ENCODE peak calls at places on chromosomes 4 and X, in six cellular contexts. H is K562, U is SK-N-SH, T is breast epithelium, B is suprapubic skin, L is HCT116. K is an unnamed sample.

GRCh38 chr4:127261476-127261875 is 371.3 kb upstream of the INTU start:
- DNase-seq in H (no peak), U (no peak), T (no peak), B (no peak), L (no peak), K (no peak)

GRCh38 chr4:119525771-119526712 is 102.6 kb downstream of the PDE5A start:
- DNase-seq in H (no peak), U (no peak), T (no peak), B (no peak), L (no peak), K (no peak)

GRCh38 chr4:55004831-55005230 is 120.6 kb downstream of the KDR start:
- DNase-seq in H (no peak), U (no peak), T (no peak), B (no peak), L (no peak), K (no peak)

GRCh38 chr4:115918149-115918548 is 804.7 kb upstream of the NDST4 start:
- DNase-seq in H (no peak), U (no peak), T (no peak), B (no peak), L (no peak), K (no peak)

GRCh38 chrX:72121381-72121780 is 10.3 kb downstream of the RTL5 start:
- DNase-seq in H (no peak), U (no peak), T (no peak), B (no peak), L (no peak), K (no peak)

GRCh38 chr4:188779586-188779985 is 640.3 kb downstream of the TRIML1 start:
- DNase-seq in H (no peak), U (no peak), T (no peak), B (no peak), L (no peak), K (no peak)

GRCh38 chr4:1826531-1827350 is 29.2 kb downstream of the LETM1 start:
- DNase-seq in H (no peak), U (peak), T (no peak), B (no peak), L (no peak), K (no peak)

GRCh38 chr4:182142146-182143085 is 100.8 kb upstream of the TENM3 start:
- DNase-seq in H (no peak), U (no peak), T (no peak), B (no peak), L (no peak), K (no peak)

GRCh38 chr4:150235795-150236385 is 157.6 kb downstream of the DCLK2 start:
- DNase-seq in H (no peak), U (no peak), T (no peak), B (no peak), L (no peak), K (no peak)

GRCh38 chrX:97060019-97060418 is 176.3 kb downstream of the RPA4 start:
- DNase-seq in H (no peak), U (no peak), T (no peak), B (no peak), L (no peak), K (no peak)

GRCh38 chr4:157023941-157024340 is 52.0 kb upstream of the GLRB start:
- DNase-seq in H (no peak), U (no peak), T (no peak), B (no peak), L (no peak), K (no peak)

GRCh38 chr4:106315476-106315967 is 487 bp downstream of the TBCK start:
- DNase-seq in H (peak), U (no peak), T (no peak), B (peak), L (no peak), K (no peak)

GRCh38 chrX:104670051-104670450 is 104.1 kb downstream of the IL1RAPL2 start:
- DNase-seq in H (no peak), U (no peak), T (no peak), B (no peak), L (no peak), K (no peak)

GRCh38 chrX:154998204-154998880 is 24.2 kb downstream of the F8 start:
- DNase-seq in H (no peak), U (no peak), T (no peak), B (no peak), L (no peak), K (no peak)

GRCh38 chr4:77104405-77105292 is 28.9 kb upstream of the CCNI start:
- DNase-seq in H (no peak), U (no peak), T (peak), B (peak), L (no peak), K (peak)

GRCh38 chr4:108303488-108304177 is 134.9 kb upstream of the LEF1 start:
- DNase-seq in H (no peak), U (no peak), T (no peak), B (no peak), L (peak), K (no peak)

GRCh38 chr4:156686120-156686519 is 285.5 kb downstream of the PDGFC start:
- DNase-seq in H (no peak), U (peak), T (no peak), B (no peak), L (no peak), K (no peak)

GRCh38 chrX:25597561-25597960 is 540.6 kb upstream of the MAGEB18 start:
- DNase-seq in H (no peak), U (no peak), T (no peak), B (no peak), L (no peak), K (no peak)

GRCh38 chr4:183789657-183790056 is 115.5 kb upstream of the STOX2 start:
- DNase-seq in H (no peak), U (no peak), T (no peak), B (no peak), L (no peak), K (no peak)

GRCh38 chr4:105923507-105924238 is 28.4 kb downstream of the NPNT start:
- DNase-seq in H (no peak), U (no peak), T (no peak), B (no peak), L (peak), K (no peak)

GRCh38 chr4:20192754-20193521 is 58.8 kb upstream of the SLIT2 start:
- DNase-seq in H (no peak), U (no peak), T (no peak), B (no peak), L (no peak), K (no peak)

GRCh38 chrX:115582871-115583729 is 22.1 kb downstream of the PLS3 start:
- DNase-seq in H (no peak), U (no peak), T (no peak), B (no peak), L (no peak), K (no peak)

GRCh38 chr4:89700766-89701165 is 136.2 kb downstream of the SNCA start:
- DNase-seq in H (no peak), U (no peak), T (no peak), B (no peak), L (no peak), K (no peak)

GRCh38 chr4:151983854-151984253 is 223.0 kb upstream of the GATB start:
- DNase-seq in H (no peak), U (no peak), T (no peak), B (no peak), L (no peak), K (no peak)

GRCh38 chr4:87118826-87119225 is 101.6 kb downstream of the KLHL8 start:
- DNase-seq in H (no peak), U (peak), T (no peak), B (no peak), L (no peak), K (no peak)

GRCh38 chr4:26346203-26346620 is 25.4 kb downstream of the RBPJ start:
- DNase-seq in H (peak), U (no peak), T (no peak), B (no peak), L (no peak), K (no peak)

GRCh38 chrX:150503898-150504219 is 64.6 kb upstream of the MTM1 start:
- DNase-seq in H (no peak), U (no peak), T (no peak), B (no peak), L (no peak), K (no peak)

GRCh38 chrX:10597871-10598270 is 22.5 kb downstream of the MID1 start:
- DNase-seq in H (no peak), U (no peak), T (no peak), B (no peak), L (no peak), K (no peak)

GRCh38 chr4:153215976-153216375 is 11.7 kb downstream of the TRIM2 start:
- DNase-seq in H (no peak), U (no peak), T (no peak), B (no peak), L (no peak), K (no peak)

GRCh38 chr4:74032064-74032463 is 6.4 kb downstream of the CXCL3 start:
- DNase-seq in H (no peak), U (no peak), T (no peak), B (no peak), L (no peak), K (no peak)

GRCh38 chrX:67050760-67051159 is 411.9 kb upstream of the EDA2R start:
- DNase-seq in H (no peak), U (no peak), T (no peak), B (no peak), L (no peak), K (no peak)

GRCh38 chrX:38214551-38214950 is 6.1 kb downstream of the SRPX start:
- DNase-seq in H (no peak), U (no peak), T (no peak), B (no peak), L (no peak), K (no peak)

GRCh38 chr4:94274912-94275311 is 67.2 kb downstream of the SMARCAD1 start:
- DNase-seq in H (no peak), U (no peak), T (no peak), B (no peak), L (no peak), K (no peak)

GRCh38 chr4:140367738-140368137 is 5.7 kb upstream of the SCOC start:
- DNase-seq in H (no peak), U (no peak), T (no peak), B (no peak), L (peak), K (no peak)

GRCh38 chr4:152094851-152095700 is 334.3 kb upstream of the GATB start:
- DNase-seq in H (no peak), U (no peak), T (no peak), B (no peak), L (no peak), K (no peak)

GRCh38 chr4:53905935-53906377 is 158.4 kb downstream of the CHIC2 start:
- DNase-seq in H (no peak), U (peak), T (no peak), B (no peak), L (no peak), K (peak)

GRCh38 chr4:184994010-184994622 is 24.2 kb upstream of the HELT start:
- DNase-seq in H (no peak), U (no peak), T (no peak), B (peak), L (no peak), K (no peak)
- TF ChIP-seq POLR2AphosphoS5 in H (no peak), U (no peak), T (no peak), B (no peak), L (no peak), K (no peak)

GRCh38 chrX:2676794-2677675 is 14.1 kb upstream of the CD99 start:
- DNase-seq in H (no peak), U (no peak), T (no peak), B (no peak), L (no peak), K (no peak)
- H3K27ac ChIP-seq in H (no peak), U (no peak), T (no peak), B (no peak), L (no peak), K (no peak)

DNA sequence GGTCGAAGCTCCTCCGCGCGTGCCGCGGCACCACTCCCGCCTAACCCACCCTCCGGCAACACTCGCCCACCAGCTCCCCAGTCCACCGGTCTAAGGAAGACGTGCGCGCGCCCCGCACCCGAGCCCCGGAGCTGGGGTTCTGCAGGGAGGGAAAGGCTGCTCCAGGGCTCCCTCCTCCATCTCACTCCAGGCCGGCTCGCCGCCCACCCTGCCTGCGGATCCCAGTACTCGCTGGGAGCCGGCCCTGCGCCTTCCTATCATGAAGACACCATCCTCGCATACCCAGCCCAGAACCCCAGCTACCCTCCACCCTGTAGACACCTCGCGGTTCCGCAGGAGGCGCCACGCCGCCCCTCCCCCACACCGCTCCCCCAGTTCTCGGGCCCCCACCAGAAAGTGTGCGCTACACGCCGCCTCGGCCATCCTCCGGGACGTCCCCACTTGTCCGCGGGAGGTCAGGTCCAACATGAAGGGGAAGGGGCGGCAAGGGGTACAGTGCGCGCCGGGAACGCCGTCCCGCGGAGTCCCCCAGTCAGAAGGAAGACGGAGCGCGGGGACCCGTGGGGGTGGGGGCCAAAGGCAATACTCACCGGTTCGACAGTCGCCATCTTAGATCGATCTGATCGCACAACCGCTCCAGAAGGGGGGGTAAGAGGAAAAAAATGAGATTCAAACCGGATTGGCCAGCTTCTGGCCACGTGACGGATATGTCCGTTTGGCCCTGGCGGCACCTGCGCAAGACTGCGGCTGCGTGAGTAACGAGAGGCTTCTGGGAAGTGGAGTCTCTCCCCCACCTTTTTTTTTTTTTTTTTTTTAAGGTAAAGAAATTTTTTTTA is at the start of gene EIF4E:
- DNase-seq in H (peak), U (peak), T (peak), B (peak), L (peak), K (peak)
- TF ChIP-seq POLR2AphosphoS5 in H (peak), U (peak), T (peak), B (no peak), L (peak), K (peak)

GRCh38 chr4:71648923-71649322 is 135.0 kb downstream of the GC start:
- DNase-seq in H (no peak), U (no peak), T (no peak), B (no peak), L (no peak), K (no peak)

GRCh38 chr4:71648448-71648847 is 135.4 kb downstream of the GC start:
- DNase-seq in H (no peak), U (no peak), T (no peak), B (no peak), L (no peak), K (no peak)
- H3K27ac ChIP-seq in H (no peak), U (no peak), T (no peak), B (no peak), L (no peak), K (no peak)

DNA sequence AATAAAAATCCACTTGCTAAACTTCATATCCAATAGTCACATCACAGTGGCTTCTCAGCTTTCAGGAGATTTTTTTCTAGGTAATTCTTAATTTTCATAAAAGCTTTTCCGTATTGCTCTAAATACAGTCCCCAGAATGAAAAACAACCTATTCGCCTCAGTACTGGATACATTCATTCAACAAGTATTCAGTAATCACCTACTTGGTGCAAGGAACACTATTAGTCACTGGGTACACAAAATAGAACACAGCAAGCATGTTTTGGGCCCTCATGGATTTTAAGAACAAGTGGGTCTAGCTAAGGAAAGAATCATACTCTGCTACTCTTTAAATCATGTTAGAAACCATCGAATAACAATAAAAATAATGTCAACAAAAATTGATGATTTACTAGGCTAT is 2.8 kb upstream of the BEX3 start:
- DNase-seq in H (no peak), U (no peak), T (no peak), B (no peak), L (no peak), K (no peak)
- TF ChIP-seq POLR2AphosphoS5 in H (no peak), U (no peak), T (no peak), B (no peak), L (no peak), K (no peak)

K was measured in esophagus muscularis mucosa.